ENCODE peak calls at places on chromosomes 2 and 18, in nine cellular contexts. J is PC-3; U is neuronal stem cell; K is mesenteric fat pad; X is stimulated activated naive CD4-positive, alpha-beta T cell treated with Interleukin-2 at 50 U/mL for 16 hours; M is mesendoderm; W is NCI-H2081; E is T-helper 22 cell; S is HuH-7.5. A is an unnamed sample.

GRCh38 chr18:78421392-78421791 is 558.2 kb upstream of the SALL3 start:
- DNase-seq in J (no peak), U (no peak), K (no peak), X (no peak), M (no peak), W (no peak), E (no peak), S (no peak), A (no peak)

GRCh38 chr2:44136186-44136585 is 32.5 kb upstream of the PPM1B start:
- DNase-seq in J (peak), U (no peak), K (no peak), X (no peak), M (peak), W (no peak), E (no peak), S (no peak), A (no peak)

GRCh38 chr2:50885948-50886347 is 146.0 kb downstream of the NRXN1 start:
- DNase-seq in J (no peak), U (no peak), K (no peak), X (no peak), M (no peak), W (peak), E (no peak), S (no peak), A (no peak)

GRCh38 chr18:36402765-36403396 is 105.4 kb downstream of the FHOD3 start:
- DNase-seq in J (no peak), U (no peak), K (no peak), X (no peak), M (peak), W (no peak), E (no peak), S (no peak), A (no peak)

GRCh38 chr18:43887491-43887890 is 610.2 kb upstream of the SYT4 start:
- DNase-seq in J (no peak), U (no peak), K (no peak), X (no peak), M (peak), W (no peak), E (no peak), S (no peak), A (no peak)

GRCh38 chr2:131542438-131543384 is 15.0 kb downstream of the CCDC74A start:
- DNase-seq in J (no peak), U (no peak), K (no peak), X (no peak), M (no peak), W (no peak), E (no peak), S (no peak), A (no peak)

GRCh38 chr18:51049137-51049536 is 19.1 kb downstream of the SMAD4 start:
- DNase-seq in J (no peak), U (no peak), K (no peak), X (no peak), M (no peak), W (no peak), E (no peak), S (no peak), A (no peak)

GRCh38 chr2:6968319-6969100 is 51.3 kb downstream of the RNF144A start:
- DNase-seq in J (no peak), U (no peak), K (no peak), X (no peak), M (peak), W (no peak), E (no peak), S (no peak), A (no peak)

GRCh38 chr2:198309673-198310280 is 505.4 kb downstream of the PLCL1 start:
- DNase-seq in J (peak), U (peak), K (no peak), X (peak), M (peak), W (peak), E (no peak), S (peak), A (no peak)

GRCh38 chr2:174729797-174730529 is 34.3 kb downstream of the CHRNA1 start:
- DNase-seq in J (no peak), U (no peak), K (no peak), X (peak), M (peak), W (no peak), E (no peak), S (peak), A (peak)

GRCh38 chr2:233700028-233700635 is 7.4 kb downstream of the UGT1A6 start:
- DNase-seq in J (peak), U (peak), K (no peak), X (no peak), M (peak), W (no peak), E (no peak), S (no peak), A (no peak)

GRCh38 chr18:63553117-63553516 is 10.9 kb downstream of the SERPINB12 start:
- DNase-seq in J (peak), U (no peak), K (no peak), X (no peak), M (no peak), W (no peak), E (no peak), S (no peak), A (no peak)

GRCh38 chr2:155675920-155676319 is 656.6 kb downstream of the NR4A2 start:
- DNase-seq in J (no peak), U (no peak), K (no peak), X (no peak), M (no peak), W (no peak), E (no peak), S (no peak), A (no peak)

GRCh38 chr2:9347411-9347853 is 75.9 kb downstream of the ITGB1BP1 start:
- DNase-seq in J (no peak), U (no peak), K (no peak), X (no peak), M (no peak), W (no peak), E (no peak), S (no peak), A (no peak)

GRCh38 chr2:75481041-75481836 is 79.5 kb downstream of the EVA1A start:
- DNase-seq in J (peak), U (no peak), K (no peak), X (no peak), M (peak), W (peak), E (no peak), S (no peak), A (no peak)

GRCh38 chr18:25875574-25875973 is 214.8 kb downstream of the SS18 start:
- DNase-seq in J (no peak), U (no peak), K (no peak), X (no peak), M (no peak), W (no peak), E (no peak), S (no peak), A (no peak)

GRCh38 chr2:79253375-79253774 is 93.8 kb upstream of the REG3A start:
- DNase-seq in J (no peak), U (no peak), K (no peak), X (no peak), M (no peak), W (no peak), E (no peak), S (no peak), A (no peak)

GRCh38 chr2:240464514-240465241 is 29.2 kb downstream of the GPC1 start:
- DNase-seq in J (no peak), U (no peak), K (peak), X (no peak), M (no peak), W (no peak), E (no peak), S (peak), A (peak)

GRCh38 chr2:127165539-127165935 is 54.6 kb downstream of the CYP27C1 start:
- DNase-seq in J (no peak), U (no peak), K (peak), X (no peak), M (no peak), W (peak), E (no peak), S (no peak), A (peak)

GRCh38 chr2:230416061-230416721 is at the start of gene SP100:
- DNase-seq in J (peak), U (no peak), K (no peak), X (peak), M (peak), W (no peak), E (peak), S (no peak), A (no peak)

GRCh38 chr2:239223330-239224248 is 177.2 kb downstream of the HDAC4 start:
- DNase-seq in J (no peak), U (no peak), K (peak), X (no peak), M (no peak), W (no peak), E (no peak), S (no peak), A (no peak)

GRCh38 chr2:71524476-71524875 is 71.1 kb downstream of the DYSF start:
- DNase-seq in J (no peak), U (no peak), K (peak), X (no peak), M (no peak), W (no peak), E (no peak), S (no peak), A (no peak)